ENCODE peak calls at places on chromosomes 5 and 9, in five cellular contexts. One of them, this sample, is unnamed.

GRCh38 chr5:56751914-56752313 is 63.4 kb upstream of the MAP3K1 start:
- DNase-seq in dorsolateral prefrontal cortex: no peak
- DNase-seq in prostate gland: no peak
- DNase-seq in HCT116: no peak
- DNase-seq in A549: no peak
- DNase-seq in this sample: no peak

GRCh38 chr5:141513021-141513626 is 24.2 kb downstream of the PCDHGC5 start:
- DNase-seq in dorsolateral prefrontal cortex: peak; percentile 38
- DNase-seq in HCT116: no peak
- DNase-seq in prostate gland: peak; percentile 33
- DNase-seq in A549: no peak
- DNase-seq in this sample: no peak

GRCh38 chr9:128979111-128979510 is 31.6 kb downstream of the NUP188 start:
- DNase-seq in HCT116: no peak
- DNase-seq in A549: no peak
- DNase-seq in dorsolateral prefrontal cortex: no peak
- DNase-seq in prostate gland: no peak
- DNase-seq in this sample: no peak

GRCh38 chr5:147188200-147189108 is 46.4 kb upstream of the STK32A start:
- DNase-seq in A549: peak; percentile 59
- DNase-seq in HCT116: peak; percentile 42
- DNase-seq in dorsolateral prefrontal cortex: no peak
- DNase-seq in prostate gland: peak; percentile 38
- DNase-seq in this sample: no peak

GRCh38 chr5:79561525-79561893 is 47.6 kb upstream of the HOMER1 start:
- DNase-seq in dorsolateral prefrontal cortex: no peak
- DNase-seq in prostate gland: no peak
- DNase-seq in HCT116: no peak
- DNase-seq in A549: no peak
- DNase-seq in this sample: no peak

GRCh38 chr9:111516061-111516465 is 8.9 kb upstream of the ZNF483 start:
- DNase-seq in prostate gland: no peak
- DNase-seq in A549: peak; percentile 28
- DNase-seq in HCT116: no peak
- DNase-seq in dorsolateral prefrontal cortex: no peak
- DNase-seq in this sample: no peak

GRCh38 chr9:32635362-32635761 is at the start of gene TAF1L:
- DNase-seq in A549: no peak
- DNase-seq in dorsolateral prefrontal cortex: no peak
- DNase-seq in prostate gland: no peak
- DNase-seq in HCT116: no peak
- DNase-seq in this sample: no peak

GRCh38 chr9:110545705-110546104 is 33.8 kb downstream of the SVEP1 start:
- DNase-seq in HCT116: no peak
- DNase-seq in dorsolateral prefrontal cortex: no peak
- DNase-seq in prostate gland: no peak
- DNase-seq in A549: no peak
- DNase-seq in this sample: no peak

DNA sequence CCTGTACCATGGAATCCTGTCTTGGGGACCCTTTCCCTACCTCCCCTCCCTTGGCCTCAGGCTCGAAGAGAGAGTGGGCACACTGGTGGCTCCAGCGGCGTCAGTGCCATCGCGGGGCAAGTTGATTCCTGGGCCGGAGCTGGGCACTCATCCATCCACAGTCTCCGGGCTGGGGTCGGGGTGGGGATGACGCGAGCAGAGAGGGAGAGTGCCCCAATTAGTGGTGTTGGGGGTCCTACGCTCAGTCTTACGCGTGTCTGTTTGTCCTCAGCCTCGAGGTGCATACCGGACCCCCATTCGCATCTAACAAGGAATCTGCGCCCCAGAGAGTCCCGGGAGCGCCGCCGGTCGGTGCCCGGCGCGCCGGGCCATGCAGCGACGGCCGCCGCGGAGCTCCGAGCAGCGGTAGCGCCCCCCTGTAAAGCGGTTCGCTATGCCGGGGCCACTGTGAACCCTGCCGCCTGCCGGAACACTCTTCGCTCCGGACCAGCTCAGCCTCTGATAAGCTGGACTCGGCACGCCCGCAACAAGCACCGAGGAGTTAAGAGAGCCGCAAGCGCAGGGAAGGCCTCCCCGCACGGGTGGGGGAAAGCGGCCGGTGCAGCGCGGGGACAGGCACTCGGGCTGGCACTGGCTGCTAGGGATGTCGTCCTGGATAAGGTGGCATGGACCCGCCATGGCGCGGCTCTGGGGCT is 724 bp downstream of the NTRK2 start:
- DNase-seq in A549: no peak
- DNase-seq in prostate gland: no peak
- DNase-seq in dorsolateral prefrontal cortex: peak; percentile 45
- DNase-seq in HCT116: no peak
- DNase-seq in this sample: no peak
- TF ChIP-seq CTCF in A549: no peak
- TF ChIP-seq CTCF in prostate gland: no peak
- TF ChIP-seq CTCF in dorsolateral prefrontal cortex: peak; percentile 26
- TF ChIP-seq CTCF in HCT116: no peak
- TF ChIP-seq CTCF in this sample: no peak

DNA sequence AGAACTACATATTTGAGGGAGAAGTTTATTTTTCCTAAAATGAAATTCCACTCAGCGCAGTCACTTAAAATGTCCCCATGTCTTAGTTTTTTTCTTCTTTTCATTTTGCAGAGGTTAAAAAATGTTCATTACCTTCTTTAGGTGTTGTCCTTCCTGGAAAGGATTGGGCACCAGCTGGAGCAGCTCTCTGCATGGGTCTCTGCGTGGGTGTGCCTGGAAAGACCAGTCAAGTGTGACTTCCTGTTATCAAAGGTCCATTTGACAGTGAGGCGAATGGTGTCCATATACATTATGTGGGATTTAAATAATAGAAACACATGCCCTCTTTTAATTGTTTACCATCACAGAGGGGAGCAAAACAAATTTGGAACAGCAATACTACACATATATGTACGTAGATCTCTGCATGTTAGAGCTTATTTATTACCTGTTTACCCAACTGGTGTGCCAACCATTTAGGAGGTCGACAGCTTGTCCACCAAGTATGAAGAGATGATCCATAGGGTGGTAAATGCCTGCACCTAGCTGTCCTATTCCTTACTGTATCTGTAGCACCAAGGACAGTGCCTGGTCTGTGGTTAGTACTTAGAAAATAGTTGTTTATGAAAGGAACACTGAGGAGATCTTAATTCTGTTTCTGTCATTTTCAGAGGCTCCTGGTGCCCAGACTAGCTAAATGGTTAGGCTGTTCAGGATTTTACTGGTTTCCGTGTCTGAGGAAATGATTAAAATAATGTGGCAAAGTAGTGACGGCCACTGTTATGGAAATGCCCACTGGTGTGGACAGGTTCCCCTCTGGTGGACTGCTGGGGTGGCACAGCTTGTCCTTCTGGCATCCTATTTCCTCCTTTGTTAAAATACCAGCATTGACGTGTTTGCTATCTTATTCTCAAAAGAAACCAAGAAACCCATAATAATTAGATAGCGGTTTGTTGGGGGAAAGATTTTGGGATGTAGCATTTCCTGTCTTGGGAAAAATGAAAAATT is 200.4 kb downstream of the MAST4 start:
- DNase-seq in A549: peak; percentile 14
- DNase-seq in dorsolateral prefrontal cortex: no peak
- DNase-seq in HCT116: no peak
- DNase-seq in prostate gland: no peak
- DNase-seq in this sample: no peak
- TF ChIP-seq CTCF in A549: no peak
- TF ChIP-seq CTCF in dorsolateral prefrontal cortex: no peak
- TF ChIP-seq CTCF in HCT116: no peak
- TF ChIP-seq CTCF in prostate gland: no peak
- TF ChIP-seq CTCF in this sample: peak; percentile 27

DNA sequence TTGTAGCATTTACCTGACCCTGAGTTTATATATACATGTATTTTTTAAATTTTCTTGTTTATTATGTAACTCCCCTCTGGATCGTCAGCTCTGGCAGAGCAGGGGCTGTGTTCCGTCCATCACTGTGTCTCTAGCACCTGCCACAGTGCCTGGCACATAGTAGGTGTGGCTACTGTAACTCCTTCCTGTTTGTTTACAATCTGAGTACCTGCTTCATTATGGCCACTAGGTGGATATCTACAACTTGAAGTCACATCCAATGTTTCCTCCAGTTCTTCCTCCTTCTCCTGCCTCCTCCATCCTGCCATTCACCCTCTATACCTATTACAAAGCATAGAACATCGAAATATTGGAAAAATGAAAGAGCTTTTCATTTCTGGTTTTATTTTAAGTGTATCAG is 14.2 kb upstream of the PPP1R2B start:
- DNase-seq in A549: peak; percentile 60
- DNase-seq in prostate gland: no peak
- DNase-seq in HCT116: peak; percentile 10
- DNase-seq in dorsolateral prefrontal cortex: no peak
- DNase-seq in this sample: no peak
- TF ChIP-seq CTCF in A549: peak; percentile 30
- TF ChIP-seq CTCF in prostate gland: no peak
- TF ChIP-seq CTCF in HCT116: peak; percentile 13
- TF ChIP-seq CTCF in dorsolateral prefrontal cortex: no peak
- TF ChIP-seq CTCF in this sample: no peak

GRCh38 chr9:91426123-91426745 is 2.6 kb upstream of the NFIL3 start:
- DNase-seq in dorsolateral prefrontal cortex: no peak
- DNase-seq in prostate gland: peak; percentile 39
- DNase-seq in HCT116: peak; percentile 51
- DNase-seq in A549: peak; percentile 69
- DNase-seq in this sample: no peak
- TF ChIP-seq CTCF in dorsolateral prefrontal cortex: peak; percentile 32
- TF ChIP-seq CTCF in prostate gland: peak; percentile 65
- TF ChIP-seq CTCF in HCT116: no peak
- TF ChIP-seq CTCF in A549: peak; percentile 77
- TF ChIP-seq CTCF in this sample: peak; percentile 44

GRCh38 chr5:77133061-77133758 is 46.1 kb upstream of the ZBED3 start:
- DNase-seq in prostate gland: peak; percentile 75
- DNase-seq in HCT116: peak; percentile 72
- DNase-seq in dorsolateral prefrontal cortex: peak; percentile 56
- DNase-seq in A549: peak; percentile 82
- DNase-seq in this sample: peak; percentile 92

GRCh38 chr5:77128411-77129061 is 41.5 kb upstream of the ZBED3 start:
- DNase-seq in dorsolateral prefrontal cortex: no peak
- DNase-seq in A549: no peak
- DNase-seq in HCT116: no peak
- DNase-seq in prostate gland: no peak
- DNase-seq in this sample: no peak

DNA sequence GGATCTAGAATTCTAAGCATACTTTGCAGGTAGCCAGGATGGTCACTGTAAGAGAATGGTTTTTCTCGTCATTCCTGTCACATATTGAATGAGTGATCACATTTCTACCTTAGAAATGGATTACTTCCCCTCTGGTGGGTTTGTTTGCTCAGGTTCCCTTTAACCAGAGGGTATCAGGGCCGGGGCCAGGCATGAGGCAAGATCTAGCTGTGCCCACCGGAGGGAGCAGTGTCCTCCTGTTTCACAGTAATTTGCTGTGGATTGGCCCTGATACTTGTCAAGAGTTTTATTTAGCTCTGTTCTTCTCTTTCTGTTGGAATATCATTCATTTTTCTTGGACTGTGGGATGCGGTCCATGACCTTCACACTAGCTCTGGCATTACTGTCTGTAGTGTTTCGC is 42.3 kb upstream of the ZBED3 start:
- DNase-seq in A549: peak; percentile 47
- DNase-seq in dorsolateral prefrontal cortex: peak; percentile 33
- DNase-seq in HCT116: peak; percentile 16
- DNase-seq in prostate gland: peak; percentile 16
- DNase-seq in this sample: no peak
- TF ChIP-seq CTCF in A549: peak; percentile 49
- TF ChIP-seq CTCF in dorsolateral prefrontal cortex: no peak
- TF ChIP-seq CTCF in HCT116: no peak
- TF ChIP-seq CTCF in prostate gland: peak; percentile 32
- TF ChIP-seq CTCF in this sample: peak; percentile 48

DNA sequence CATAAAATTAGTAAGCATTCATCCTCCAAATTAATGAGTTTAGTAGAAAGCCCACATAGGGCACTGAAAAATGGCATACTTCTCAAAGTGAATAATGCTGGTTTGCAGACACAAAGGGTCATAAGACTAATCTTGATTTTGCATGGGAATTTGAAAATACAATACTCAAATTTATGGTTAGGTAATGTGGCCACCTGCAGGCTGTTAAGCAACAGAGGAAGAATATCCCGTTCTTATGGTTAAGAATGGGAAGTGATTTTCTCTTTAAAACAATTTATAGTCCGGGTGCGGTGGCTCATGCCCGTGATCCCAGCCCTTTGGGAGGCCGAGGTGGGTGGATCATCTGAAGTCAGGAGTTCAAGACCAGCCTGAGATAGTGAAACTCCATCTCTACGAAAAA is 9.4 kb upstream of the PLCXD3 start:
- DNase-seq in HCT116: no peak
- DNase-seq in prostate gland: no peak
- DNase-seq in dorsolateral prefrontal cortex: no peak
- DNase-seq in A549: peak; percentile 52
- DNase-seq in this sample: no peak
- TF ChIP-seq CTCF in HCT116: peak; percentile 19
- TF ChIP-seq CTCF in prostate gland: no peak
- TF ChIP-seq CTCF in dorsolateral prefrontal cortex: no peak
- TF ChIP-seq CTCF in A549: peak; percentile 58
- TF ChIP-seq CTCF in this sample: peak; percentile 25

DNA sequence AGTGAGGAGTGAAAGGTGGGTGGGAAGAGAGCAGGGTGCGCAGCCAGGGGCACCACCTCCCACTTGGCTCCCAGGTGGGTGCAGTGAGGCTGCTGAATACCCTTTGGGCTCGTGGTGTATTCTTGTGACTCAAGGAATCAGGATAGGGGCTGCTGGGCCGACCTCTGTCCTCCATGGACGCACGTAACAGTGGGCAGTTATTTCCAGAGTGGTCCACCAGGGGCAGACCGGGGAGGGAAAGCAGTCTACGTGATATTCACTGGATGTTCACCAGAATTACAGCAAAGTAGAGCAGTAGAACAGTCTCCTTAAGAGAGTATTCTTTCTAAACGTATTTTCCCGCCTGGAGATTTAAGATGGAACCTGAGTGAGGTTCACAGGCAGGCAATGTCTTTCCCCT is 88.5 kb downstream of the SYK start:
- DNase-seq in HCT116: no peak
- DNase-seq in A549: no peak
- DNase-seq in dorsolateral prefrontal cortex: no peak
- DNase-seq in prostate gland: no peak
- DNase-seq in this sample: no peak
- TF ChIP-seq CTCF in HCT116: no peak
- TF ChIP-seq CTCF in A549: no peak
- TF ChIP-seq CTCF in dorsolateral prefrontal cortex: no peak
- TF ChIP-seq CTCF in prostate gland: no peak
- TF ChIP-seq CTCF in this sample: no peak

GRCh38 chr5:35811108-35811741 is 45.5 kb upstream of the IL7R start:
- DNase-seq in HCT116: no peak
- DNase-seq in A549: no peak
- DNase-seq in dorsolateral prefrontal cortex: no peak
- DNase-seq in prostate gland: no peak
- DNase-seq in this sample: no peak

GRCh38 chr5:35813456-35813855 is 43.2 kb upstream of the IL7R start:
- DNase-seq in dorsolateral prefrontal cortex: no peak
- DNase-seq in A549: no peak
- DNase-seq in prostate gland: no peak
- DNase-seq in HCT116: no peak
- DNase-seq in this sample: no peak

GRCh38 chr5:35816881-35817521 is 39.7 kb upstream of the IL7R start:
- DNase-seq in HCT116: no peak
- DNase-seq in A549: no peak
- DNase-seq in prostate gland: no peak
- DNase-seq in dorsolateral prefrontal cortex: no peak
- DNase-seq in this sample: no peak

GRCh38 chr5:35819026-35819425 is 37.7 kb upstream of the IL7R start:
- DNase-seq in prostate gland: no peak
- DNase-seq in dorsolateral prefrontal cortex: no peak
- DNase-seq in A549: peak; percentile 20
- DNase-seq in HCT116: no peak
- DNase-seq in this sample: no peak

GRCh38 chr5:35815089-35815936 is 41.4 kb upstream of the IL7R start:
- DNase-seq in prostate gland: no peak
- DNase-seq in HCT116: peak; percentile 2
- DNase-seq in A549: peak; percentile 27
- DNase-seq in dorsolateral prefrontal cortex: no peak
- DNase-seq in this sample: no peak
- TF ChIP-seq CTCF in prostate gland: no peak
- TF ChIP-seq CTCF in HCT116: no peak
- TF ChIP-seq CTCF in A549: no peak
- TF ChIP-seq CTCF in dorsolateral prefrontal cortex: no peak
- TF ChIP-seq CTCF in this sample: peak; percentile 37